ENCODE peak calls at places on chromosomes 7 and 10, in four cellular contexts. One of them, this sample, is unnamed.

GRCh38 chr10:29734640-29734979 is 99.8 kb upstream of the SVIL start:
- DNase-seq in LoVo: no peak
- DNase-seq in EH: no peak
- DNase-seq in tibial nerve: no peak
- DNase-seq in this sample: no peak

GRCh38 chr10:113953505-113954272 is 90.0 kb upstream of the ADRB1 start:
- DNase-seq in EH: no peak
- DNase-seq in LoVo: peak
- DNase-seq in tibial nerve: no peak
- DNase-seq in this sample: peak

GRCh38 chr10:14173706-14174594 is 156.8 kb downstream of the FRMD4A start:
- DNase-seq in tibial nerve: no peak
- DNase-seq in EH: peak
- DNase-seq in LoVo: no peak
- DNase-seq in this sample: no peak

GRCh38 chr7:92645114-92645497 is 54.9 kb upstream of the FAM133B start:
- DNase-seq in tibial nerve: no peak
- DNase-seq in LoVo: no peak
- DNase-seq in EH: no peak
- DNase-seq in this sample: no peak

GRCh38 chr10:97505152-97505551 is 6.4 kb downstream of the UBTD1 start:
- DNase-seq in tibial nerve: no peak
- DNase-seq in LoVo: no peak
- DNase-seq in EH: no peak
- DNase-seq in this sample: no peak

GRCh38 chr10:117216611-117217195 is 19.4 kb downstream of the KCNK18 start:
- DNase-seq in tibial nerve: no peak
- DNase-seq in EH: peak
- DNase-seq in LoVo: peak
- DNase-seq in this sample: peak

GRCh38 chr10:62732841-62733653 is 71.5 kb upstream of the ADO start:
- DNase-seq in tibial nerve: no peak
- DNase-seq in EH: peak
- DNase-seq in LoVo: no peak
- DNase-seq in this sample: peak

GRCh38 chr7:1706381-1706720 is 36.3 kb downstream of the ELFN1 start:
- DNase-seq in tibial nerve: no peak
- DNase-seq in EH: no peak
- DNase-seq in LoVo: no peak
- DNase-seq in this sample: no peak

GRCh38 chr10:96280859-96281258 is 9.5 kb upstream of the BLNK start:
- DNase-seq in LoVo: no peak
- DNase-seq in tibial nerve: no peak
- DNase-seq in EH: no peak
- DNase-seq in this sample: no peak

GRCh38 chr10:24715246-24715769 is 8.4 kb downstream of the ARHGAP21 start:
- DNase-seq in EH: no peak
- DNase-seq in tibial nerve: no peak
- DNase-seq in LoVo: no peak
- DNase-seq in this sample: no peak

GRCh38 chr7:151717415-151717814 is 159.5 kb downstream of the PRKAG2 start:
- DNase-seq in tibial nerve: no peak
- DNase-seq in EH: no peak
- DNase-seq in LoVo: no peak
- DNase-seq in this sample: no peak

GRCh38 chr10:26804418-26805393 is 56.1 kb downstream of the ABI1 start:
- DNase-seq in tibial nerve: no peak
- DNase-seq in EH: no peak
- DNase-seq in LoVo: no peak
- DNase-seq in this sample: no peak

GRCh38 chr10:77712207-77712606 is 74.6 kb upstream of the KCNMA1 start:
- DNase-seq in tibial nerve: no peak
- DNase-seq in LoVo: no peak
- DNase-seq in EH: no peak
- DNase-seq in this sample: no peak

GRCh38 chr7:132255898-132256297 is 320.4 kb downstream of the PLXNA4 start:
- DNase-seq in LoVo: peak
- DNase-seq in tibial nerve: no peak
- DNase-seq in EH: no peak
- DNase-seq in this sample: no peak

GRCh38 chr10:33734393-33735110 is 400.1 kb upstream of the NRP1 start:
- DNase-seq in EH: peak
- DNase-seq in LoVo: no peak
- DNase-seq in tibial nerve: no peak
- DNase-seq in this sample: peak

GRCh38 chr10:49634053-49634660 is 20.3 kb downstream of the CHAT start:
- DNase-seq in LoVo: no peak
- DNase-seq in tibial nerve: no peak
- DNase-seq in EH: no peak
- DNase-seq in this sample: no peak

GRCh38 chr10:110864662-110865140 is 7.0 kb upstream of the PDCD4 start:
- DNase-seq in EH: peak
- DNase-seq in tibial nerve: no peak
- DNase-seq in LoVo: peak
- DNase-seq in this sample: no peak

GRCh38 chr7:298739-299138 is 8.8 kb downstream of the FOXL3 start:
- DNase-seq in LoVo: no peak
- DNase-seq in tibial nerve: no peak
- DNase-seq in EH: no peak
- DNase-seq in this sample: no peak

GRCh38 chr7:2855386-2855785 is 11.3 kb upstream of the GNA12 start:
- DNase-seq in EH: no peak
- DNase-seq in LoVo: no peak
- DNase-seq in tibial nerve: no peak
- DNase-seq in this sample: no peak

GRCh38 chr7:103856929-103857328 is 132.5 kb downstream of the RELN start:
- DNase-seq in EH: no peak
- DNase-seq in LoVo: no peak
- DNase-seq in tibial nerve: no peak
- DNase-seq in this sample: no peak

GRCh38 chr10:90865400-90865799 is 6.4 kb upstream of the RPP30 start:
- DNase-seq in tibial nerve: no peak
- DNase-seq in EH: peak
- DNase-seq in LoVo: no peak
- DNase-seq in this sample: peak

GRCh38 chr7:151249034-151249731 is 689 bp upstream of the SMARCD3 start:
- DNase-seq in LoVo: no peak
- DNase-seq in EH: peak
- DNase-seq in tibial nerve: peak
- DNase-seq in this sample: peak

GRCh38 chr7:140540142-140540777 is 61.0 kb upstream of the MKRN1 start:
- DNase-seq in LoVo: no peak
- DNase-seq in EH: no peak
- DNase-seq in tibial nerve: no peak
- DNase-seq in this sample: no peak

GRCh38 chr10:43235070-43235900 is 31.6 kb downstream of the RASGEF1A start:
- DNase-seq in EH: no peak
- DNase-seq in LoVo: no peak
- DNase-seq in tibial nerve: no peak
- DNase-seq in this sample: no peak

GRCh38 chr10:66836057-66836456 is 89.8 kb upstream of the LRRTM3 start:
- DNase-seq in tibial nerve: no peak
- DNase-seq in EH: peak
- DNase-seq in LoVo: no peak
- DNase-seq in this sample: no peak

GRCh38 chr7:28840515-28841125 is 117.5 kb downstream of the TRIL start:
- DNase-seq in tibial nerve: no peak
- DNase-seq in EH: peak
- DNase-seq in LoVo: no peak
- DNase-seq in this sample: peak

GRCh38 chr10:132867801-132868644 is 74.3 kb downstream of the CFAP46 start:
- DNase-seq in tibial nerve: no peak
- DNase-seq in EH: no peak
- DNase-seq in LoVo: no peak
- DNase-seq in this sample: no peak

GRCh38 chr10:110944997-110945396 is 25.6 kb downstream of the SHOC2 start:
- DNase-seq in tibial nerve: no peak
- DNase-seq in LoVo: no peak
- DNase-seq in EH: no peak
- DNase-seq in this sample: no peak

GRCh38 chr10:79981673-79982485 is 33.0 kb upstream of the SFTPD start:
- DNase-seq in EH: peak
- DNase-seq in tibial nerve: no peak
- DNase-seq in LoVo: peak
- DNase-seq in this sample: peak

GRCh38 chr10:86536294-86536861 is 14.8 kb upstream of the WAPL start:
- DNase-seq in LoVo: no peak
- DNase-seq in EH: no peak
- DNase-seq in tibial nerve: no peak
- DNase-seq in this sample: no peak

GRCh38 chr7:12028508-12028907 is 182.6 kb upstream of the TMEM106B start:
- DNase-seq in LoVo: no peak
- DNase-seq in tibial nerve: no peak
- DNase-seq in EH: peak
- DNase-seq in this sample: no peak

GRCh38 chr10:132808568-132809236 is 22.8 kb upstream of the NKX6-2 start:
- DNase-seq in tibial nerve: no peak
- DNase-seq in EH: no peak
- DNase-seq in LoVo: no peak
- DNase-seq in this sample: no peak

This sample was measured in HCEC 1CT.